ENCODE peak calls at places on chromosomes 7 and 10, in five cellular contexts. H is ACHN, Z is brain microvascular endothelial cell, U is stomach, T is NCI-H2081 treated with DMSO at 0.1 percent for 48 hours. D is an unnamed sample.

GRCh38 chr7:33789871-33790270 is 115.5 kb upstream of the BMPER start:
- DNase-seq in Z (no peak), H (no peak), U (no peak), T (no peak), D (no peak)

GRCh38 chr10:128835361-128835760 is 631.7 kb upstream of the MGMT start:
- DNase-seq in Z (no peak), U (no peak), T (no peak), H (no peak), D (no peak)

GRCh38 chr10:102038410-102038809 is 17.6 kb downstream of the ARMH3 start:
- DNase-seq in U (no peak), H (no peak), T (no peak), Z (no peak), D (no peak)

GRCh38 chr7:149558149-149558861 is 60.7 kb upstream of the ZNF746 start:
- DNase-seq in U (no peak), T (no peak), Z (no peak), H (no peak), D (no peak)

GRCh38 chr7:155959894-155960293 is 147.6 kb upstream of the SHH start:
- DNase-seq in Z (peak), H (no peak), T (no peak), U (peak), D (no peak)

GRCh38 chr10:133446979-133447378 is 6.8 kb upstream of the SCART1 start:
- DNase-seq in T (no peak), H (no peak), U (no peak), Z (no peak), D (no peak)

GRCh38 chr7:2507208-2507916 is 12.2 kb upstream of the LFNG start:
- DNase-seq in U (no peak), Z (no peak), H (no peak), T (no peak), D (no peak)

GRCh38 chr10:24360286-24361127 is 151.6 kb downstream of the KIAA1217 start:
- DNase-seq in U (peak), H (peak), T (peak), Z (peak), D (no peak)

GRCh38 chr7:45921381-45921698 is 268 bp upstream of the IGFBP3 start:
- DNase-seq in H (no peak), T (no peak), U (no peak), Z (no peak), D (no peak)

GRCh38 chr7:157712666-157713235 is 375.9 kb downstream of the DNAJB6 start:
- DNase-seq in U (no peak), Z (no peak), T (no peak), H (no peak), D (no peak)

GRCh38 chr7:151117041-151117440 is 30.8 kb downstream of the AGAP3 start:
- DNase-seq in T (no peak), Z (no peak), U (no peak), H (no peak), D (no peak)

GRCh38 chr10:77111611-77112550 is 525.7 kb downstream of the KCNMA1 start:
- DNase-seq in H (peak), Z (peak), T (peak), U (no peak), D (no peak)

GRCh38 chr10:62038609-62039190 is 137.2 kb downstream of the ARID5B start:
- DNase-seq in H (peak), Z (peak), U (peak), T (peak), D (peak)

GRCh38 chr10:37010741-37011140 is 114.7 kb upstream of the ANKRD30A start:
- DNase-seq in Z (no peak), U (no peak), H (no peak), T (no peak), D (no peak)

GRCh38 chr7:36129048-36129534 is 24.0 kb upstream of the EEPD1 start:
- DNase-seq in T (no peak), U (peak), Z (peak), H (peak), D (no peak)

GRCh38 chr10:35712486-35712885 is 70.4 kb upstream of the FZD8 start:
- DNase-seq in Z (no peak), U (no peak), T (no peak), H (no peak), D (no peak)

GRCh38 chr7:12139421-12139820 is 71.7 kb upstream of the TMEM106B start:
- DNase-seq in Z (no peak), T (no peak), U (no peak), H (no peak), D (no peak)

GRCh38 chr7:142248166-142249160 is 9.4 kb downstream of the PRSS58 start:
- DNase-seq in T (no peak), Z (no peak), U (no peak), H (no peak), D (no peak)

GRCh38 chr7:38020134-38020533 is 99.7 kb downstream of the EPDR1 start:
- DNase-seq in T (no peak), H (no peak), Z (peak), U (no peak), D (no peak)

GRCh38 chr10:78551184-78552005 is 517.4 kb upstream of the ZMIZ1 start:
- DNase-seq in T (no peak), H (no peak), Z (no peak), U (no peak), D (no peak)

GRCh38 chr7:23472974-23473847 is 2.9 kb upstream of the IGF2BP3 start:
- DNase-seq in U (no peak), Z (no peak), H (peak), T (no peak), D (no peak)

GRCh38 chr7:139034855-139035587 is 821 bp downstream of the ZC3HAV1L start:
- DNase-seq in H (peak), U (no peak), T (no peak), Z (peak), D (no peak)

GRCh38 chr10:60963441-60964256 is 19.7 kb upstream of the RHOBTB1 start:
- DNase-seq in T (no peak), Z (peak), U (no peak), H (peak), D (no peak)

GRCh38 chr7:154777489-154777888 is 225.4 kb downstream of the PAXIP1 start:
- DNase-seq in H (no peak), T (no peak), Z (no peak), U (no peak), D (no peak)

GRCh38 chr10:22556774-22557173 is 157.6 kb downstream of the PIP4K2A start:
- DNase-seq in U (no peak), T (no peak), Z (no peak), H (no peak), D (no peak)

D was measured in CD4-positive, alpha-beta T cell.